ENCODE peak calls at places on chromosomes 4 and X, in seven cellular contexts. R, K, N, P, A, G and F are unnamed samples.

GRCh38 chr4:8372506-8373070 is 67.9 kb downstream of the ACOX3 start:
- DNase-seq in R (no peak), K (no peak), N (no peak), P (no peak), A (no peak), G (no peak), F (no peak)

GRCh38 chr4:158775091-158775651 is 6.3 kb downstream of the FNIP2 start:
- DNase-seq in R (no peak), K (no peak), N (no peak), P (no peak), A (no peak), G (no peak), F (no peak)

GRCh38 chrX:154724999-154725756 is 25.7 kb downstream of the GAB3 start:
- DNase-seq in R (no peak), K (no peak), N (no peak), P (no peak), A (no peak), G (no peak), F (no peak)

GRCh38 chrX:132208422-132208821 is 10.8 kb downstream of the RAP2C start:
- DNase-seq in R (no peak), K (no peak), N (no peak), P (no peak), A (no peak), G (no peak), F (no peak)

GRCh38 chr4:8844976-8845690 is 26.5 kb downstream of the HMX1 start:
- DNase-seq in R (no peak), K (no peak), N (no peak), P (no peak), A (no peak), G (no peak), F (no peak)

GRCh38 chr4:76977731-76978350 is 28.3 kb downstream of the SEPTIN11 start:
- DNase-seq in R (no peak), K (no peak), N (no peak), P (no peak), A (no peak), G (no peak), F (no peak)

GRCh38 chrX:136528645-136529315 is 3.2 kb upstream of the VGLL1 start:
- DNase-seq in R (no peak), K (no peak), N (no peak), P (no peak), A (peak), G (no peak), F (no peak)

GRCh38 chrX:19867938-19868337 is 19.5 kb downstream of the SH3KBP1 start:
- DNase-seq in R (no peak), K (no peak), N (no peak), P (no peak), A (no peak), G (no peak), F (no peak)

GRCh38 chr4:155667538-155668511 is 1.2 kb downstream of the GUCY1A1 start:
- DNase-seq in R (peak), K (no peak), N (no peak), P (peak), A (no peak), G (no peak), F (no peak)

GRCh38 chrX:20571611-20572010 is 304.9 kb upstream of the RPS6KA3 start:
- DNase-seq in R (no peak), K (no peak), N (no peak), P (no peak), A (no peak), G (no peak), F (no peak)

GRCh38 chr4:80016506-80016905 is 56.5 kb downstream of the ANTXR2 start:
- DNase-seq in R (no peak), K (no peak), N (no peak), P (no peak), A (no peak), G (no peak), F (no peak)

GRCh38 chrX:30219372-30219771 is 4.0 kb downstream of the MAGEB2 start:
- DNase-seq in R (no peak), K (no peak), N (no peak), P (no peak), A (no peak), G (no peak), F (no peak)

GRCh38 chr4:84688605-84689004 is 105.7 kb downstream of the CDS1 start:
- DNase-seq in R (no peak), K (no peak), N (no peak), P (no peak), A (no peak), G (no peak), F (no peak)

GRCh38 chrX:30613736-30614135 is 36.2 kb upstream of the TASL start:
- DNase-seq in R (no peak), K (no peak), N (no peak), P (no peak), A (no peak), G (no peak), F (no peak)

GRCh38 chr4:164935363-164935762 is 42.1 kb downstream of the TRIM61 start:
- DNase-seq in R (no peak), K (no peak), N (no peak), P (no peak), A (no peak), G (no peak), F (no peak)